ENCODE peak calls at places on chromosome 2, in seven cellular contexts. Y is germinal center, K is RWPE1, M is AG04450, A is neural crest cell, U is fibroblast of the conjunctiva, J is NCI-H510A treated with DMSO at 0.1 percent for 48 hours. B is an unnamed sample.
A peak's percentile ranks its signal among the peaks of the same experiment; 100 is the strongest.

GRCh38 chr2:120275617-120276400 is 23.2 kb downstream of the RALB start:
- DNase-seq in Y (no peak), K (no peak), M (no peak), A (no peak), U (no peak), J (no peak), B (no peak)

GRCh38 chr2:148602918-148603561 is 41.5 kb upstream of the EPC2 start:
- DNase-seq in Y (no peak), K (no peak), M (no peak), A (no peak), U (no peak), J (no peak), B (no peak)

GRCh38 chr2:48826986-48827385 is 71.5 kb upstream of the LHCGR start:
- DNase-seq in Y (no peak), K (no peak), M (no peak), A (no peak), U (no peak), J (no peak), B (no peak)

GRCh38 chr2:120508581-120509041 is 162.7 kb downstream of the INHBB start:
- DNase-seq in Y (no peak), K (peak; percentile 49), M (no peak), A (no peak), U (peak; percentile 18), J (no peak), B (no peak)

GRCh38 chr2:38509322-38509946 is 93.3 kb downstream of the HNRNPLL start:
- DNase-seq in Y (no peak), K (peak; percentile 52), M (no peak), A (no peak), U (no peak), J (no peak), B (peak; percentile 72)

GRCh38 chr2:72539145-72539552 is 286.7 kb downstream of the EXOC6B start:
- DNase-seq in Y (no peak), K (no peak), M (no peak), A (no peak), U (peak; percentile 57), J (no peak), B (no peak)

GRCh38 chr2:16395601-16396000 is 270.0 kb downstream of the CYRIA start:
- DNase-seq in Y (no peak), K (no peak), M (no peak), A (no peak), U (no peak), J (no peak), B (no peak)

GRCh38 chr2:74915743-74916142 is 42.7 kb upstream of the POLE4 start:
- DNase-seq in Y (no peak), K (no peak), M (no peak), A (no peak), U (no peak), J (no peak), B (no peak)

B was measured in fibroblast of villous mesenchyme.